ENCODE peak calls at places on chromosomes 11 and 22, in ten cellular contexts. M is esophagus squamous epithelium; W is tibial nerve; P is endodermal cell; V is left lung; L is HCT116; S is neural progenitor cell; D is left ventricle myocardium inferior; K is SK-N-SH; N is effector memory CD4-positive, alpha-beta T cell. E is an unnamed sample. For H3K36me3, the result is how much of the 10 kb centered on the place peaks cover.

GRCh38 chr11:126992065-126992803 is 8.3 kb downstream of the KIRREL3 start:
- DNase-seq in K (no peak), V (no peak), N (no peak), L (no peak), M (no peak), D (no peak), P (no peak), W (no peak), S (no peak), E (no peak)

GRCh38 chr11:101987370-101987769 is 59.9 kb upstream of the CFAP300 start:
- DNase-seq in S (peak), K (no peak), V (no peak), W (no peak), M (no peak), L (no peak), N (no peak), D (no peak), P (no peak), E (no peak)

GRCh38 chr11:75135021-75135650 is 15.8 kb upstream of the SLCO2B1 start:
- DNase-seq in D (no peak), M (no peak), L (no peak), K (no peak), P (no peak), W (no peak), S (no peak), V (no peak), N (no peak), E (no peak)

GRCh38 chr11:64931290-64931689 is 4.4 kb downstream of the GPHA2 start:
- DNase-seq in W (no peak), M (no peak), S (no peak), V (peak), L (no peak), D (no peak), K (no peak), P (no peak), N (no peak), E (peak)

GRCh38 chr11:73343076-73343833 is 32.9 kb upstream of the RELT start:
- DNase-seq in S (no peak), V (peak), W (no peak), N (no peak), P (peak), D (no peak), L (no peak), K (peak), M (no peak), E (no peak)

GRCh38 chr11:117806906-117807305 is 9.9 kb upstream of the DSCAML1 start:
- DNase-seq in S (no peak), P (no peak), W (no peak), V (peak), L (no peak), N (no peak), M (no peak), K (no peak), D (no peak), E (no peak)

GRCh38 chr11:65159005-65159404 is 11.0 kb upstream of the SPDYC start:
- DNase-seq in W (no peak), P (no peak), K (no peak), M (no peak), N (no peak), L (no peak), V (no peak), S (no peak), D (no peak), E (no peak)

GRCh38 chr22:32240461-32240860 is 14.7 kb downstream of the SLC5A4 start:
- DNase-seq in K (no peak), S (no peak), N (no peak), M (no peak), L (no peak), P (no peak), V (no peak), W (no peak), D (no peak), E (no peak)

GRCh38 chr11:108933630-108934029 is 268.8 kb downstream of the DDX10 start:
- DNase-seq in N (no peak), D (no peak), S (no peak), L (no peak), K (no peak), V (no peak), P (no peak), W (no peak), M (no peak), E (no peak)

GRCh38 chr11:15930442-15931025 is 425.8 kb downstream of the SOX6 start:
- DNase-seq in N (no peak), M (no peak), V (no peak), D (no peak), S (no peak), P (no peak), K (no peak), W (no peak), L (no peak), E (no peak)

GRCh38 chr22:39135092-39135896 is 17.2 kb downstream of the CBX7 start:
- DNase-seq in S (peak), D (peak), M (no peak), W (no peak), L (peak), P (peak), V (peak), K (peak), N (no peak), E (no peak)

GRCh38 chr11:80637011-80637410 is 1196.2 kb upstream of the TENM4 start:
- DNase-seq in P (no peak), K (no peak), W (no peak), N (no peak), D (no peak), V (no peak), M (no peak), S (no peak), L (no peak), E (no peak)

GRCh38 chr22:40345271-40345670 is 1.0 kb upstream of the ADSL start:
- DNase-seq in L (no peak), S (no peak), P (no peak), M (no peak), K (no peak), V (no peak), D (no peak), N (peak), W (no peak), E (no peak)

GRCh38 chr11:65502274-65502851 is 3.5 kb downstream of the MALAT1 start:
- DNase-seq in L (no peak), D (no peak), W (no peak), K (no peak), S (no peak), M (no peak), N (no peak), V (no peak), P (no peak), E (no peak)

GRCh38 chr11:33478111-33478573 is 221.0 kb downstream of the HIPK3 start:
- DNase-seq in P (peak), W (no peak), D (no peak), V (no peak), S (peak), N (no peak), K (no peak), M (no peak), L (no peak), E (no peak)

GRCh38 chr11:78562398-78562797 is 12.3 kb downstream of the NARS2 start:
- DNase-seq in D (no peak), K (no peak), L (no peak), S (peak), M (no peak), P (no peak), W (no peak), V (no peak), N (no peak), E (no peak)

GRCh38 chr11:11967669-11968510 is 40.5 kb downstream of the DKK3 start:
- DNase-seq in L (no peak), N (no peak), M (no peak), V (no peak), S (no peak), W (no peak), D (peak), K (no peak), P (peak), E (no peak)

GRCh38 chr22:29031236-29031982 is 30.2 kb downstream of the C22orf31 start:
- DNase-seq in K (peak), L (peak), V (peak), N (no peak), P (peak), W (peak), D (no peak), M (no peak), S (peak), E (peak)

GRCh38 chr22:45210174-45210573 is 30.5 kb downstream of the KIAA0930 start:
- DNase-seq in K (no peak), P (no peak), S (no peak), V (no peak), D (no peak), N (no peak), L (no peak), W (no peak), M (no peak), E (no peak)

GRCh38 chr11:41175304-41175972 is 284.0 kb downstream of the LRRC4C start:
- DNase-seq in K (no peak), P (peak), W (no peak), D (no peak), S (peak), L (no peak), N (no peak), M (no peak), V (no peak), E (no peak)

GRCh38 chr11:125464266-125464662 is 31.8 kb downstream of the FEZ1 start:
- DNase-seq in L (no peak), K (no peak), P (no peak), V (no peak), W (no peak), M (no peak), D (no peak), S (no peak), N (no peak), E (no peak)

GRCh38 chr22:49785841-49786451 is 41.7 kb downstream of the BRD1 start:
- DNase-seq in K (no peak), L (no peak), D (peak), W (no peak), N (no peak), M (no peak), V (peak), P (no peak), S (no peak), E (no peak)

GRCh38 chr22:20508815-20509271 is 1.4 kb downstream of the MED15 start:
- DNase-seq in M (no peak), P (no peak), W (no peak), K (no peak), N (no peak), V (no peak), D (no peak), L (no peak), S (no peak), E (no peak)

GRCh38 chr22:35198738-35199137 is 58.6 kb upstream of the HMGXB4 start:
- DNase-seq in P (no peak), V (no peak), W (no peak), K (no peak), L (no peak), S (no peak), M (no peak), D (no peak), N (no peak), E (no peak)

GRCh38 chr11:83047515-83048225 is 24.0 kb downstream of the RAB30 start:
- DNase-seq in M (no peak), S (no peak), N (no peak), V (no peak), D (no peak), L (no peak), K (no peak), W (no peak), P (no peak), E (no peak)

DNA sequence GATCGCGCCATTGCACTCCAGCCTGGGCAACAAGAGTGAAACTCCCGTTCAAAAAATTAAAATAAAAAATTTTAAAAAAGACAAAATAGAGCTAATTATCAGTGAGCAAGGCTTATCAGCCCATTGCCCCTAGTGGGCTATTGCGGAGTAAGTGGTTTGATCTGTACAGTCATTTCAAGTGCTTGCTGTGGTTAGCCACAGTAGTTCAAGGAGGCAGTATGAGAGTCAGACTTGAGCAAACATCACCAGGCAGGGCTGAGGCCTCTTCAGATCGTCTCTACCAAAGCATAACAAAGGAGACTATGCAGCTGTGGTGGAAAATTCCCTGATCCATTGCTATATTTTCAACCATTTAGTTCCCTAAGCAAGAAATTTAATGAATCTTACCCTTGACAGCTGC is 4.3 kb upstream of the SBF2 start:
- DNase-seq in D (no peak), P (no peak), K (no peak), W (no peak), M (no peak), N (peak), V (no peak), S (no peak), L (no peak), E (no peak)
- H3K27ac ChIP-seq in D (no peak), P (no peak), K (no peak), W (no peak), M (no peak), N (no peak), V (no peak), S (no peak), L (no peak), E (no peak)

DNA sequence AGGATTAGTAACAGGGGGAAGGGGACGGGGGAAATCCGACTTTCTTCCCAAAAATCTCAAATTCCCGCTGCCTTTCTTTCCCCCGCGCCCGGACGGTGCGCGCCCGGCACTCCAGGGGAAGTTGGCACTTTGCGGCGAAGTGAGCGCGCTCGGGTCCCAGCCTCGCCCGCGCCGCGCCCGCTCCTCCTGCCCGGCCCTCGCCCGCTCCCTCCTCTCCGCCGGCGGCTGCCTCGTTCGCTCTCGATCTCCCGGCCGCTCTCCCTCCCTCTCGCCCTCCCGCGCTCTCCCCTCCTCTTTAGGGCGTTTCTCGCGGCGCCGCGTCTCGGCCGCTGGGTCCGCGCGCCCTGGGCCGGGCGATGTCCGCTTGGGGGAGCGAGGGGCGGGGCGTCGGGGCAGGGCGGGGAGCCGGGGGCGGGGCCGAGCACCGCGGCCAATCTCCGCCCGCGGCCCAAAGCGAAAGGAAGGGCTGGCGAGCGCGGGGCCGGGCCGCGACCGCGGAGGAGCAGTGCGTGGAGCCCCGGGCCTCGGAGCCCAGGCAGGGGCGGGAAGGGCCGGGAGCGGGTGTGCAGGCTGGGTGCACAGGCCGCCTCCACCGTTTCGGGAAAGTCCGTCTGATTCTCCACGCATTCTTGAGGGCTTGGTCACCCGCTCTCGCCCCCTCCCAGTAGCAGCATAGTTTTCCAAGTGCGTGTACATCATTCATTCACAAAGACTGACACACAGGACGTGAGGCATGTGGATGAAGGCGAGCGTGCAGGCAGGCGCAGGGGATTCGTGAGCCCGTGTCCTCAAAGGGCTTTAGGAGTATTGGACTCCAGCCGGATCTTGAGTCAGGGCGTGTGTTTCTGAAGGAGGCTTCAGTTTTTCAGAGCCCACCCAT is 65.1 kb downstream of the ETS1 start:
- DNase-seq in L (peak), W (peak), D (peak), N (peak), K (peak), M (peak), P (peak), V (peak), S (peak), E (peak)
- H3K4me3 ChIP-seq in L (peak), W (peak), D (peak), N (peak), K (peak), M (peak), P (peak), V (peak), S (peak), E (peak)

DNA sequence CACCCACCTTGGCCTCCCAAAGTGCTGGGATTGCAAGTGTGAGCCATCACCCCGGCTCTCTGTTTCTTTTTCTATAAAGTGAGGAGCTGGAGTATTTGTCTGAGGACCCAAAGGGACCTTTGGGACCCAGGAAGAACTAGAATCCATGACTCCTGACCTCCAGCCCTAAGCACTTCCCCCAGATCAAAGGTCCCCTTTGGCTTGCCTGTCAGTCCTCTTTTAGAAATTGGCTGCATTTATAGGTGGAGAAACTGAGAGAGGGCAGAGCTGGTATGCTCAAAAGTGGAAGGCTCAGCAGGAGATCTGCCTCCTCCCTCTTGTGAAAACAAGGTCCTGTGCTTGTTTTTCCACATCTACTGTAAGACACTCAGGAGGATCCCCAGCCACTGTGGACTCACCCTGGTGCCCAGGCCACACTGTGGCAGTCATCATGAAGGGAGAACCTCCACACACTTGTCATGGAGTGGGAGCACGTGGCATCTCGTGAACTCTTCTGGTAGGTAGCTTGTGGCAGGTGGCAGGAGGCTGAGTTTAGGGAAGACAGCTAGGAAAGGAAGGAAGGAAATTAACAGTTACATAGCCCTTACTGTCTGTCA is 12.4 kb upstream of the PLEKHA7 start:
- DNase-seq in P (no peak), L (no peak), M (no peak), V (no peak), K (no peak), S (no peak), N (no peak), W (no peak), D (no peak), E (no peak)
- H3K36me3 ChIP-seq in P (under half), L (under half), M (under half), V (under half), K (under half), S (under half), N (under half), W (under half), D (under half), E (under half)

DNA sequence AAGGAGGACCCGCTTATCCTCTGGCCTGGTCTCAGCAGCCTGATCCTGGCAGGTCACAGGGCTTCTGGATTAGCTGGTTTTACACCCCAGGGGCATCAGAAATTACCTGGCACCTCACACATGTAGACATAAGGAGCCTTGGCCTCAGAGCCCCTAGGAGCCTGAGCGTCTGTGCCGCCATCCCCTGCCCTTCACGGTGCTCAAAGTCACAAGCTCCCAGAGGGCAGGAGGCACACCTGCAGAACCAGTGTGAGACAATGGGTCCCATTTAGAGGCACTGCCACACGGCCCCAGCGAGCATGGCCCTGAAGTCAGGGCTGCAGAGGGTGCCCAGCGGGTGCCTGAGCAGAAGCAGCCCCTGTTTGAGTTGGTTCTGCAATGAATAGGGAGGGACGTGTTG is 3.9 kb downstream of the DGKZ start:
- DNase-seq in V (no peak), S (no peak), K (no peak), P (no peak), M (no peak), W (no peak), L (no peak), D (no peak), N (no peak), E (no peak)
- H3K27ac ChIP-seq in V (no peak), S (no peak), K (no peak), P (no peak), M (no peak), W (peak), L (no peak), D (peak), N (peak), E (no peak)

E was measured in upper lobe of right lung.